ENCODE peak calls at places on chromosome 9, in five cellular contexts. B is choroid plexus epithelial cell, Z is T47D, G is HuH-7, V is iPS-NIHi11. F is an unnamed sample.

GRCh38 chr9:134225816-134226215 is 61.5 kb upstream of the RNU6ATAC start:
- DNase-seq in B (no peak), Z (no peak), G (no peak), V (no peak), F (no peak)

GRCh38 chr9:14080940-14081621 is 232.9 kb downstream of the NFIB start:
- DNase-seq in B (peak; percentile 76), Z (no peak), G (no peak), V (no peak), F (no peak)

GRCh38 chr9:128419061-128419925 is 1.4 kb upstream of the CERCAM start:
- DNase-seq in B (peak; percentile 68), Z (peak; percentile 46), G (peak; percentile 63), V (no peak), F (no peak)

GRCh38 chr9:126569036-126569435 is 44.7 kb upstream of the LMX1B start:
- DNase-seq in B (peak; percentile 6), Z (no peak), G (no peak), V (no peak), F (no peak)

GRCh38 chr9:3241290-3241689 is 284.5 kb downstream of the RFX3 start:
- DNase-seq in B (peak; percentile 51), Z (peak; percentile 9), G (no peak), V (peak; percentile 24), F (no peak)

GRCh38 chr9:85077954-85078353 is 408.4 kb downstream of the NTRK2 start:
- DNase-seq in B (no peak), Z (no peak), G (no peak), V (no peak), F (no peak)

GRCh38 chr9:73183917-73184861 is 32.5 kb downstream of the ANXA1 start:
- DNase-seq in B (peak; percentile 75), Z (peak; percentile 56), G (no peak), V (peak; percentile 8), F (peak; percentile 13)

GRCh38 chr9:24464321-24464951 is 81.3 kb downstream of the IZUMO3 start:
- DNase-seq in B (peak; percentile 10), Z (no peak), G (no peak), V (no peak), F (no peak)

GRCh38 chr9:135116892-135117680 is 29.6 kb downstream of the OLFM1 start:
- DNase-seq in B (no peak), Z (no peak), G (no peak), V (no peak), F (no peak)

GRCh38 chr9:91162311-91162710 is 199.4 kb downstream of the AUH start:
- DNase-seq in B (no peak), Z (no peak), G (no peak), V (no peak), F (no peak)

GRCh38 chr9:17509698-17510097 is 69.2 kb upstream of the SH3GL2 start:
- DNase-seq in B (peak; percentile 49), Z (no peak), G (no peak), V (no peak), F (no peak)

GRCh38 chr9:104682642-104683041 is 11.7 kb upstream of the OR13D1 start:
- DNase-seq in B (peak; percentile 76), Z (peak; percentile 87), G (peak; percentile 10), V (peak; percentile 33), F (peak; percentile 25)

GRCh38 chr9:83144492-83144891 is 81.5 kb upstream of the RASEF start:
- DNase-seq in B (no peak), Z (no peak), G (no peak), V (no peak), F (no peak)

GRCh38 chr9:81083062-81083461 is 606.3 kb downstream of the TLE1 start:
- DNase-seq in B (peak; percentile 52), Z (peak; percentile 40), G (no peak), V (peak; percentile 20), F (no peak)

F was measured in GM20000.